ENCODE peak calls at places on chromosomes 7 and 10, in six cellular contexts. One of them, this sample, is unnamed. For H3K36me3, the result is how much of the 10 kb centered on the place peaks cover.

GRCh38 chr7:106284516-106285050 is at the start of gene NAMPT:
- DNase-seq in cardiac muscle cell: peak
- DNase-seq in body of pancreas: peak
- DNase-seq in kidney: peak
- DNase-seq in hepatocyte: peak
- DNase-seq in right lobe of liver: peak
- DNase-seq in this sample: peak

GRCh38 chr7:37921340-37921805 is 933 bp downstream of the EPDR1 start:
- DNase-seq in cardiac muscle cell: peak
- DNase-seq in body of pancreas: peak
- DNase-seq in kidney: peak
- DNase-seq in hepatocyte: peak
- DNase-seq in right lobe of liver: no peak
- DNase-seq in this sample: peak

GRCh38 chr10:116071453-116072148 is 201.4 kb downstream of the GFRA1 start:
- DNase-seq in cardiac muscle cell: no peak
- DNase-seq in body of pancreas: no peak
- DNase-seq in kidney: no peak
- DNase-seq in hepatocyte: no peak
- DNase-seq in right lobe of liver: peak
- DNase-seq in this sample: no peak

GRCh38 chr7:106127984-106128780 is 16.1 kb upstream of the SYPL1 start:
- DNase-seq in cardiac muscle cell: no peak
- DNase-seq in body of pancreas: no peak
- DNase-seq in kidney: no peak
- DNase-seq in hepatocyte: no peak
- DNase-seq in right lobe of liver: no peak
- DNase-seq in this sample: no peak

GRCh38 chr10:63128443-63128842 is 4.7 kb upstream of the NRBF2 start:
- DNase-seq in cardiac muscle cell: no peak
- DNase-seq in body of pancreas: no peak
- DNase-seq in kidney: no peak
- DNase-seq in hepatocyte: no peak
- DNase-seq in right lobe of liver: no peak
- DNase-seq in this sample: no peak

GRCh38 chr7:925601-926000 is 28.9 kb downstream of the ADAP1 start:
- DNase-seq in cardiac muscle cell: no peak
- DNase-seq in body of pancreas: peak
- DNase-seq in kidney: peak
- DNase-seq in hepatocyte: no peak
- DNase-seq in right lobe of liver: peak
- DNase-seq in this sample: peak

GRCh38 chr10:29993319-29993876 is 66.0 kb downstream of the JCAD start:
- DNase-seq in cardiac muscle cell: peak
- DNase-seq in body of pancreas: no peak
- DNase-seq in kidney: no peak
- DNase-seq in hepatocyte: no peak
- DNase-seq in right lobe of liver: no peak
- DNase-seq in this sample: no peak

GRCh38 chr7:159022238-159022993 is 122.3 kb downstream of the VIPR2 start:
- DNase-seq in cardiac muscle cell: no peak
- DNase-seq in body of pancreas: peak
- DNase-seq in kidney: peak
- DNase-seq in hepatocyte: peak
- DNase-seq in right lobe of liver: no peak
- DNase-seq in this sample: peak

GRCh38 chr7:885261-885892 is 9.0 kb downstream of the GET4 start:
- DNase-seq in cardiac muscle cell: no peak
- DNase-seq in body of pancreas: no peak
- DNase-seq in kidney: peak
- DNase-seq in hepatocyte: no peak
- DNase-seq in right lobe of liver: peak
- DNase-seq in this sample: no peak

GRCh38 chr10:3803884-3804741 is 19.1 kb upstream of the KLF6 start:
- DNase-seq in cardiac muscle cell: no peak
- DNase-seq in body of pancreas: no peak
- DNase-seq in kidney: no peak
- DNase-seq in hepatocyte: no peak
- DNase-seq in right lobe of liver: no peak
- DNase-seq in this sample: no peak

GRCh38 chr10:122044713-122045112 is 55.8 kb downstream of the TACC2 start:
- DNase-seq in cardiac muscle cell: peak
- DNase-seq in body of pancreas: peak
- DNase-seq in kidney: no peak
- DNase-seq in hepatocyte: peak
- DNase-seq in right lobe of liver: peak
- DNase-seq in this sample: no peak

GRCh38 chr10:44956176-44956575 is 3.4 kb upstream of the RASSF4 start:
- DNase-seq in cardiac muscle cell: no peak
- DNase-seq in body of pancreas: no peak
- DNase-seq in kidney: no peak
- DNase-seq in hepatocyte: no peak
- DNase-seq in right lobe of liver: peak
- DNase-seq in this sample: no peak

GRCh38 chr7:116686812-116687419 is 14.9 kb downstream of the MET start:
- DNase-seq in cardiac muscle cell: no peak
- DNase-seq in body of pancreas: peak
- DNase-seq in kidney: no peak
- DNase-seq in hepatocyte: no peak
- DNase-seq in right lobe of liver: no peak
- DNase-seq in this sample: no peak

GRCh38 chr10:90788987-90789386 is 68.9 kb downstream of the HTR7 start:
- DNase-seq in cardiac muscle cell: no peak
- DNase-seq in body of pancreas: no peak
- DNase-seq in kidney: no peak
- DNase-seq in hepatocyte: no peak
- DNase-seq in right lobe of liver: no peak
- DNase-seq in this sample: no peak

GRCh38 chr7:102063736-102064135 is 222.9 kb upstream of the SH2B2 start:
- DNase-seq in cardiac muscle cell: peak
- DNase-seq in body of pancreas: no peak
- DNase-seq in kidney: peak
- DNase-seq in hepatocyte: peak
- DNase-seq in right lobe of liver: no peak
- DNase-seq in this sample: peak

GRCh38 chr10:51786016-51786683 is 86.8 kb upstream of the CSTF2T start:
- DNase-seq in cardiac muscle cell: no peak
- DNase-seq in body of pancreas: no peak
- DNase-seq in kidney: no peak
- DNase-seq in hepatocyte: no peak
- DNase-seq in right lobe of liver: no peak
- DNase-seq in this sample: no peak

GRCh38 chr7:108189733-108190388 is 59.7 kb upstream of the LAMB4 start:
- DNase-seq in cardiac muscle cell: no peak
- DNase-seq in body of pancreas: no peak
- DNase-seq in kidney: no peak
- DNase-seq in hepatocyte: no peak
- DNase-seq in right lobe of liver: no peak
- DNase-seq in this sample: no peak
- H3K36me3 ChIP-seq in cardiac muscle cell: under half
- H3K36me3 ChIP-seq in body of pancreas: under half
- H3K36me3 ChIP-seq in kidney: under half
- H3K36me3 ChIP-seq in hepatocyte: under half
- H3K36me3 ChIP-seq in right lobe of liver: under half
- H3K36me3 ChIP-seq in this sample: under half

GRCh38 chr10:62083413-62083794 is 181.9 kb downstream of the ARID5B start:
- DNase-seq in cardiac muscle cell: no peak
- DNase-seq in body of pancreas: no peak
- DNase-seq in kidney: no peak
- DNase-seq in hepatocyte: no peak
- DNase-seq in right lobe of liver: no peak
- DNase-seq in this sample: no peak
- H3K4me3 ChIP-seq in cardiac muscle cell: no peak
- H3K4me3 ChIP-seq in body of pancreas: no peak
- H3K4me3 ChIP-seq in kidney: no peak
- H3K4me3 ChIP-seq in hepatocyte: peak
- H3K4me3 ChIP-seq in right lobe of liver: no peak
- H3K4me3 ChIP-seq in this sample: no peak

GRCh38 chr10:131936756-131937155 is 35.9 kb downstream of the PPP2R2D start:
- DNase-seq in cardiac muscle cell: no peak
- DNase-seq in body of pancreas: no peak
- DNase-seq in kidney: no peak
- DNase-seq in hepatocyte: no peak
- DNase-seq in right lobe of liver: peak
- DNase-seq in this sample: no peak
- H3K36me3 ChIP-seq in cardiac muscle cell: under half
- H3K36me3 ChIP-seq in body of pancreas: under half
- H3K36me3 ChIP-seq in kidney: under half
- H3K36me3 ChIP-seq in hepatocyte: under half
- H3K36me3 ChIP-seq in right lobe of liver: under half
- H3K36me3 ChIP-seq in this sample: under half

GRCh38 chr10:48943096-48943495 is 3.5 kb upstream of the LRRC18 start:
- DNase-seq in cardiac muscle cell: no peak
- DNase-seq in body of pancreas: no peak
- DNase-seq in kidney: no peak
- DNase-seq in hepatocyte: no peak
- DNase-seq in right lobe of liver: no peak
- DNase-seq in this sample: no peak
- H3K4me3 ChIP-seq in cardiac muscle cell: no peak
- H3K4me3 ChIP-seq in body of pancreas: no peak
- H3K4me3 ChIP-seq in kidney: no peak
- H3K4me3 ChIP-seq in hepatocyte: no peak
- H3K4me3 ChIP-seq in right lobe of liver: no peak
- H3K4me3 ChIP-seq in this sample: no peak